ENCODE peak calls at places on chromosomes 5 and 9, in four cellular contexts. M, D, P and K are unnamed samples.
A peak's percentile ranks its signal among the peaks of the same experiment; 100 is the strongest.

GRCh38 chr9:27701029-27701428 is 127.7 kb upstream of the C9orf72 start:
- DNase-seq in M (no peak), D (no peak), P (no peak), K (no peak)

GRCh38 chr9:33065157-33066076 is 11.1 kb downstream of the SMU1 start:
- DNase-seq in M (peak; percentile 60), D (no peak), P (no peak), K (no peak)

GRCh38 chr5:150616024-150616470 is 24.4 kb upstream of the SYNPO start:
- DNase-seq in M (no peak), D (no peak), P (peak; percentile 67), K (no peak)

GRCh38 chr9:134331186-134332025 is 5.2 kb downstream of the RXRA start:
- DNase-seq in M (no peak), D (no peak), P (no peak), K (no peak)

GRCh38 chr5:55564716-55565115 is 30.0 kb upstream of the PLPP1 start:
- DNase-seq in M (peak; percentile 52), D (no peak), P (no peak), K (no peak)

GRCh38 chr9:16689352-16689938 is 181.0 kb downstream of the BNC2 start:
- DNase-seq in M (no peak), D (no peak), P (no peak), K (peak; percentile 39)

GRCh38 chr5:34534237-34535108 is 121.7 kb upstream of the RAI14 start:
- DNase-seq in M (peak; percentile 24), D (no peak), P (no peak), K (peak; percentile 97)

GRCh38 chr5:5883116-5883515 is 460.6 kb downstream of the ICE1 start:
- DNase-seq in M (no peak), D (no peak), P (no peak), K (no peak)

GRCh38 chr5:56064984-56065383 is 70.2 kb upstream of the IL6ST start:
- DNase-seq in M (peak; percentile 95), D (no peak), P (no peak), K (peak; percentile 68)

GRCh38 chr9:114015607-114016006 is 62.5 kb downstream of the AMBP start:
- DNase-seq in M (no peak), D (no peak), P (no peak), K (no peak)

GRCh38 chr5:76701298-76701697 is 14.6 kb upstream of the F2R start:
- DNase-seq in M (no peak), D (no peak), P (no peak), K (peak; percentile 92)

GRCh38 chr9:104586496-104587180 is 12.6 kb downstream of the OR13C5 start:
- DNase-seq in M (no peak), D (no peak), P (no peak), K (no peak)

GRCh38 chr9:3330792-3331420 is 194.9 kb downstream of the RFX3 start:
- DNase-seq in M (no peak), D (peak; percentile 6), P (no peak), K (peak; percentile 82)

GRCh38 chr5:58680503-58680902 is 97.6 kb downstream of the RAB3C start:
- DNase-seq in M (no peak), D (no peak), P (no peak), K (no peak)

GRCh38 chr5:77707786-77708185 is 68.4 kb downstream of the TBCA start:
- DNase-seq in M (no peak), D (no peak), P (no peak), K (peak; percentile 36)

GRCh38 chr5:761854-762685 is 22.5 kb downstream of the ZDHHC11B start:
- DNase-seq in M (no peak), D (no peak), P (no peak), K (no peak)

GRCh38 chr5:41835625-41836024 is 34.6 kb downstream of the OXCT1 start:
- DNase-seq in M (no peak), D (no peak), P (no peak), K (peak; percentile 92)

GRCh38 chr9:75088646-75089368 is 493 bp downstream of the OSTF1 start:
- DNase-seq in M (peak; percentile 36), D (peak; percentile 49), P (peak; percentile 59), K (peak; percentile 68)

GRCh38 chr5:1698589-1699316 is 100.9 kb downstream of the MRPL36 start:
- DNase-seq in M (no peak), D (no peak), P (no peak), K (no peak)

GRCh38 chr5:83099445-83099844 is 22.1 kb downstream of the XRCC4 start:
- DNase-seq in M (no peak), D (no peak), P (no peak), K (no peak)

GRCh38 chr9:121640076-121640475 is 11.4 kb upstream of the DAB2IP start:
- DNase-seq in M (no peak), D (peak; percentile 59), P (peak; percentile 55), K (peak; percentile 17)

GRCh38 chr5:137470111-137470920 is 28.8 kb downstream of the SPOCK1 start:
- DNase-seq in M (no peak), D (peak; percentile 70), P (no peak), K (peak; percentile 94)

GRCh38 chr9:80560976-80561375 is 989.2 kb downstream of the TLE4 start:
- DNase-seq in M (no peak), D (no peak), P (no peak), K (no peak)

GRCh38 chr9:36802171-36802920 is 229.7 kb downstream of the MELK start:
- DNase-seq in M (no peak), D (no peak), P (no peak), K (peak; percentile 66)

GRCh38 chr9:73137286-73137899 is 14.3 kb upstream of the ANXA1 start:
- DNase-seq in M (no peak), D (no peak), P (no peak), K (no peak)

GRCh38 chr5:97534166-97534565 is 351.1 kb upstream of the RIOK2 start:
- DNase-seq in M (no peak), D (peak; percentile 18), P (peak; percentile 9), K (peak; percentile 94)

GRCh38 chr5:58670620-58671019 is 87.7 kb downstream of the RAB3C start:
- DNase-seq in M (no peak), D (no peak), P (no peak), K (no peak)

GRCh38 chr5:55724276-55724675 is 12.2 kb upstream of the SLC38A9 start:
- DNase-seq in M (no peak), D (no peak), P (no peak), K (peak; percentile 17)

GRCh38 chr5:73454379-73455036 is 5.9 kb upstream of the FOXD1 start:
- DNase-seq in M (no peak), D (no peak), P (peak; percentile 77), K (peak; percentile 62)

GRCh38 chr5:122699226-122699625 is 75.7 kb upstream of the SNX2 start:
- DNase-seq in M (no peak), D (no peak), P (no peak), K (no peak)

GRCh38 chr9:137988051-137988450 is 110.5 kb downstream of the CACNA1B start:
- DNase-seq in M (no peak), D (no peak), P (no peak), K (no peak)

GRCh38 chr5:180950291-180950949 is 38.2 kb upstream of the BTNL3 start:
- DNase-seq in M (no peak), D (no peak), P (no peak), K (no peak)

GRCh38 chr5:149745944-149746326 is 15.8 kb downstream of the PPARGC1B start:
- DNase-seq in M (no peak), D (no peak), P (peak; percentile 45), K (no peak)

GRCh38 chr9:115132648-115133047 is 14.7 kb upstream of the TNC start:
- DNase-seq in M (no peak), D (no peak), P (no peak), K (peak; percentile 89)

GRCh38 chr9:85600675-85601263 is 141.0 kb downstream of the AGTPBP1 start:
- DNase-seq in M (no peak), D (no peak), P (no peak), K (no peak)

DNA sequence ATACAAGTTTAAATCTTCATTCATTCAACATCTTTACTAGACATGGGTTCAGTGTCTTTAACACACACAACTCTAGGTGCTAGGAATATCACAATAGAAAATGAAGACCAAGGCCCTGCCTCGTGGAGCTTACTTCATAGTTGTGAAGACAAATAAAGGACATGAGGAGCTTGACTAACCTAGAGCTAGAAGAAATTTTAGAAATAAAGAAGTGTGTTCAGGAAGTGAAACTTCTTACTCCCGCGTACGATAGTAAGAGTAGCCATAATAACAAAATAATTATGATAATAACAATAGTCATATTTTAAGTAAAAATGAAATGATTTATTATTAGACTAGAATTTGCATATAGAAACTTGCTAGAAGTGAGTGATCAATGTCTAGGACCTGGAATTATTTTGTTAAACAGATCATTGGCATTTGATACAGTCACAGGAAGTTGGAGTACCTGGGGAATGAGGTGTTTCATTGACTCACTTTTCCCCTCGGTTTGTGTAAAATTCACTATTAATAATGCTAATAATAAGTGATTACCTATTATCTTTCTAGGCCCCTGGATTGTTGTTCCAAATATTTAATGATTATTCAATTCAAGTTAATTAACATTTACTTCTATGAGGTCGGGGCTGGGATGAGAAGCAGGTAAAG is 331.3 kb downstream of the NSG2 start:
- DNase-seq in M (no peak), D (no peak), P (no peak), K (no peak)
- TF ChIP-seq ELK1 in M (no peak), D (no peak), P (no peak), K (no peak)

GRCh38 chr5:178339272-178339671 is 106.7 kb upstream of the PHYKPL start:
- DNase-seq in M (no peak), D (no peak), P (no peak), K (no peak)

GRCh38 chr5:178340187-178340586 is 107.6 kb upstream of the PHYKPL start:
- DNase-seq in M (no peak), D (no peak), P (no peak), K (no peak)

GRCh38 chr5:178338750-178339144 is 106.1 kb upstream of the PHYKPL start:
- DNase-seq in M (no peak), D (no peak), P (no peak), K (no peak)

GRCh38 chr5:178341091-178341960 is 108.7 kb upstream of the PHYKPL start:
- DNase-seq in M (no peak), D (no peak), P (no peak), K (no peak)

GRCh38 chr5:178340637-178341036 is 108.0 kb upstream of the PHYKPL start:
- DNase-seq in M (no peak), D (no peak), P (no peak), K (no peak)
- TF ChIP-seq ELK1 in M (no peak), D (no peak), P (no peak), K (no peak)

GRCh38 chr9:132411091-132411508 is 1.1 kb downstream of the CFAP77 start:
- DNase-seq in M (no peak), D (peak; percentile 69), P (peak; percentile 77), K (peak; percentile 7)
- TF ChIP-seq ELK1 in M (no peak), D (no peak), P (no peak), K (no peak)

GRCh38 chr9:136386018-136386417 is 12.5 kb upstream of the CARD9 start:
- DNase-seq in M (no peak), D (no peak), P (no peak), K (no peak)
- TF ChIP-seq ELK1 in M (no peak), D (no peak), P (no peak), K (no peak)

GRCh38 chr5:52674815-52675545 is 112.7 kb upstream of the ITGA1 start:
- DNase-seq in M (no peak), D (no peak), P (no peak), K (peak; percentile 87)
- TF ChIP-seq ELK1 in M (no peak), D (no peak), P (no peak), K (no peak)